ENCODE peak calls at places on chromosomes 12 and 14, in four cellular contexts. Y is Caco-2, H is stomach, U is HCT116. S is an unnamed sample.
A peak's percentile ranks its signal among the peaks of the same experiment; 100 is the strongest.

GRCh38 chr12:122837306-122838265 is 2.3 kb downstream of the HIP1R start:
- DNase-seq in Y (no peak), H (peak; percentile 76), U (no peak), S (no peak)

GRCh38 chr12:34363050-34363673 is 340.9 kb downstream of the ALG10 start:
- DNase-seq in Y (peak; percentile 76), H (no peak), U (no peak), S (no peak)

GRCh38 chr12:41795910-41796309 is 348.8 kb downstream of the GXYLT1 start:
- DNase-seq in Y (no peak), H (no peak), U (peak; percentile 4), S (no peak)

GRCh38 chr12:98856897-98857540 is 211.9 kb downstream of the APAF1 start:
- DNase-seq in Y (no peak), H (no peak), U (no peak), S (no peak)

GRCh38 chr14:93648440-93649168 is 139.7 kb downstream of the PRIMA1 start:
- DNase-seq in Y (peak; percentile 39), H (no peak), U (peak; percentile 34), S (peak; percentile 41)

GRCh38 chr12:92628476-92628875 is 74.3 kb upstream of the PLEKHG7 start:
- DNase-seq in Y (no peak), H (no peak), U (no peak), S (no peak)

GRCh38 chr14:75470238-75470797 is 42.5 kb downstream of the JDP2 start:
- DNase-seq in Y (peak; percentile 3), H (peak; percentile 17), U (no peak), S (no peak)

GRCh38 chr12:132711169-132711843 is 664 bp downstream of the PGAM5 start:
- DNase-seq in Y (no peak), H (peak; percentile 34), U (no peak), S (no peak)

GRCh38 chr14:35390577-35391387 is 13.8 kb downstream of the NFKBIA start:
- DNase-seq in Y (no peak), H (no peak), U (no peak), S (no peak)

GRCh38 chr12:45637706-45638105 is 91.8 kb upstream of the ARID2 start:
- DNase-seq in Y (no peak), H (no peak), U (no peak), S (no peak)

GRCh38 chr12:124921200-124922008 is 7.0 kb upstream of the UBC start:
- DNase-seq in Y (peak; percentile 67), H (peak; percentile 63), U (no peak), S (peak; percentile 86)

GRCh38 chr14:96098309-96098998 is 59.3 kb downstream of the C14orf132 start:
- DNase-seq in Y (peak; percentile 67), H (peak; percentile 56), U (peak; percentile 64), S (peak; percentile 20)

GRCh38 chr12:94047781-94048567 is 100.4 kb upstream of the PLXNC1 start:
- DNase-seq in Y (no peak), H (no peak), U (no peak), S (no peak)

GRCh38 chr14:64186231-64187129 is 107.7 kb downstream of the ESR2 start:
- DNase-seq in Y (no peak), H (peak; percentile 70), U (no peak), S (no peak)

GRCh38 chr14:99649219-99649618 is 4.3 kb downstream of the HHIPL1 start:
- DNase-seq in Y (no peak), H (no peak), U (no peak), S (no peak)

GRCh38 chr14:74278080-74278479 is 24.7 kb downstream of the ABCD4 start:
- DNase-seq in Y (no peak), H (no peak), U (no peak), S (no peak)

GRCh38 chr14:64729386-64730060 is 25.3 kb downstream of the PLEKHG3 start:
- DNase-seq in Y (no peak), H (no peak), U (no peak), S (peak; percentile 16)

GRCh38 chr14:70096866-70097265 is 91.9 kb downstream of the SLC8A3 start:
- DNase-seq in Y (no peak), H (no peak), U (no peak), S (no peak)

GRCh38 chr12:73445658-73446324 is 1091.8 kb upstream of the ATXN7L3B start:
- DNase-seq in Y (no peak), H (no peak), U (no peak), S (no peak)

GRCh38 chr14:56339855-56340701 is 221.9 kb downstream of the PELI2 start:
- DNase-seq in Y (peak; percentile 38), H (peak; percentile 66), U (peak; percentile 53), S (peak; percentile 80)

GRCh38 chr14:64658201-64658600 is 46.0 kb upstream of the PLEKHG3 start:
- DNase-seq in Y (no peak), H (no peak), U (no peak), S (no peak)

GRCh38 chr12:109592195-109592904 is 18.8 kb downstream of the MVK start:
- DNase-seq in Y (no peak), H (no peak), U (no peak), S (no peak)

GRCh38 chr12:104742551-104742961 is 215.5 kb downstream of the SLC41A2 start:
- DNase-seq in Y (no peak), H (peak; percentile 44), U (no peak), S (no peak)

GRCh38 chr12:27012239-27012981 is 1.8 kb downstream of the TM7SF3 start:
- DNase-seq in Y (no peak), H (no peak), U (no peak), S (no peak)

GRCh38 chr12:205026-205425 is 8.9 kb downstream of the SLC6A12 start:
- DNase-seq in Y (no peak), H (no peak), U (no peak), S (no peak)

GRCh38 chr14:66085662-66086061 is 400.5 kb upstream of the CCDC196 start:
- DNase-seq in Y (no peak), H (no peak), U (no peak), S (no peak)
- H3K4me3 ChIP-seq in Y (no peak overlapping the region), H (no peak overlapping the region), U (no peak overlapping the region), S (no peak overlapping the region)

DNA sequence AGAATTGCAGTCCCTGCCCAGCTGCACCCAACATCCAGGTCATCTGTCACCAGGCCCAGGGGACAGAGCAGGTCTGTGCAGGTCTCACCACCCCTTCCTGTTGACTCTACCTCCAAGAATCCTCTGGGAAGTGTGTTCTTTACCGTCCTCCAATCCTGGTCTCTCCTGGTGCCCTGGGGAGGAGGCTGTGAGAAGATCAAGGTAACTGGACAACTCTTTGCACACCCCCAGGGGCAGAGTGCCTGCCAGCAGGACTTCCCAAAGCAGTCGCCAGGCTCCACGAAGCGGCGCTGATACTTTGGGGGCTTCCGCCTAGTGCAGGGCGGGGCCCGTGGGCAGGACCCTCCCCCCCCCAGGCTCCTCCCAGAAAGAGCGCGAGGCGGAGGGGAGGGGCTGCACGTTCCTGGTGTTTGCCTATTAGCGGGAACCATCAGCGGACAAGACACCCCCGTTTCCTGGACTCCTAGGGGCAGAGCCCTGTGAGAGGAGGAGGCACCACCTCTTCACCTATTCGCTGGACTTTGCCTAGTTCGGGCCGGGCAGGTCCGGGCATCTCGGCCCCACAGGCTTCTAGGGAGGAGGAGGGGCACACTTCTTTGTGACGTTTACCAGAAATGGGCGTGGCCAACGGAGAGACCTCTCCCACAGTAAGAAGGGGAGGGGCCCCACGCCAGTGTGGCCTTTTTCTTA is 918.0 kb downstream of the AACS start:
- DNase-seq in Y (peak; percentile 89), H (peak; percentile 25), U (no peak), S (peak; percentile 51)
- H3K4me3 ChIP-seq in Y (peak overlapping the region; percentile 32), H (peak overlapping the region; percentile 30), U (no peak overlapping the region), S (peak overlapping the region; percentile 62)

DNA sequence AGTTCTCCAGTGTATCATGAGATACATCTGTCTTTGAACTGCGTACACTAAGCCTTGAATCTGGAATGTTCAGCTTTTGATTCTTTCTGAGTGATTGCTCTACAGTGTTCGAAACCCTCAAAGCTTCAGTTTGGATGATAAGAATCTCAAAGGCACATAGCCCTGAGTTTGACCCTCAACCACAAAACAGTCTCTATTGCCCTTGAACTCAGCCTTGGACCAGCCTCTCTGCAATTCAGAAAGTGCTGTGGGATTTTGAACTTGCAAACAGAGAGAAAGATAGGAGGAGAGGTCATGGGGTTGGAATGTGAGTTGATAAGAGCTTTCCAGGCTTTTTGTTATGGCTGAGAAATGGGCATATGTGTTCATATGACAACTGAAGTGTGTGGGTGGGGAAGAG is 100.3 kb downstream of the MYRFL start:
- DNase-seq in Y (no peak), H (no peak), U (no peak), S (no peak)
- H3K4me3 ChIP-seq in Y (no peak overlapping the region), H (no peak overlapping the region), U (no peak overlapping the region), S (no peak overlapping the region)

DNA sequence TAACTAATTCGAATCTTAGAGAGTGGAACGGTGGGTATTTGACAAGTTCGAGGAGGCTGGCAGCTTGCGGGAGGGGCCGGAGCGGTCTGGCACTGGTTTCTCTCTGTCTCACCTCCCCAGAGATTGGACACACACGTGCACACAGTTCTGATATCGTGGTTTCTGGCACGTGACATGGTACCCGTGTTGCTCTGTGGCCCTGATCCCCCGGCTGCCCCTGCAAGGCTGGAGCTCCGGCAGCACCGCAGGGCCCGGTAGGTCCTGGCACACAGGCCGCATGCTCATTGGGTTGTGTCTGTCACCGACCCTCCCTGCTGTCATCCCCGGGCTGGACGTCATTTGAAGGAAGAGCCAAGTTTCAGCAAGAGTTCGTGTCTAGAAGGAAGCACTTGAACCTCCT is 82.7 kb downstream of the PPP2R5C start:
- DNase-seq in Y (no peak), H (no peak), U (no peak), S (no peak)
- H3K4me3 ChIP-seq in Y (no peak overlapping the region), H (no peak overlapping the region), U (no peak overlapping the region), S (no peak overlapping the region)

DNA sequence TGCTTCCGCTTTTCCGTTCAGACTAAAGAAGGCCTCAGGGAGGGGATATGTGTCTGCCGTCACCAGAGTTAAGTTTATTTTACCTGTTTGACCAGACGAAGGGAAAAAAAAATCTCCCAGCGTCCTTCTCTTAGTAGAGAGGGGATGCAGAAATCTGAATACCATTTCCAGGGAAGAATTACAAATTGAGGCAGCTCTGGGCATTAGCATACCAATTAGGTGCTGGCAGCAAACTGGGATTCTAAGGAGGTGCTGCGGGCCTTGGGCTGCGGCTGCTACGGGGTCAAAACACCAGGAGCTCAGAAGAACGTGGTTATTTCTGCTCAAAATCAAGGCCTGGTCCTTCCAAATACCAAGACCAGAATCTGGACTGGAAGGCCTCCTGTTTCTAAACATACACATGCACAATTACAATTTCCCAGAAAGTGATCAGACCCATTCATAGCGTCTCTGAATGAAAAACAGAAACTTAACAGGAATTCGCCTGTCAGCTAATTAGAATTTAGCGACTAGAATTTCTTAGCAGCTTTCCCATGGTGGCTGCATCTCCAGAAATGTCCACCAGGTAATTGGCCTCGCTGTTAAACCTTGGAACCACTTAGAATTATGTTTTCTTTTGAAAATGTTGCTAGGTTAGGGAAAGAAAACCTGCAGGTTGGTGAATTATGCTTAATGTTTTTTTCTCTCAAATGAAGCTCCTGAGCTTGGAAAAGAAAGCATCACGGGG is 617.0 kb downstream of the VRK1 start:
- DNase-seq in Y (no peak), H (no peak), U (no peak), S (no peak)
- H3K4me3 ChIP-seq in Y (no peak overlapping the region), H (no peak overlapping the region), U (no peak overlapping the region), S (no peak overlapping the region)

GRCh38 chr14:76918751-76919421 is 92.7 kb downstream of the LRRC74A start:
- DNase-seq in Y (peak; percentile 75), H (peak; percentile 97), U (peak; percentile 73), S (no peak)
- H3K4me3 ChIP-seq in Y (no peak overlapping the region), H (no peak overlapping the region), U (peak overlapping the region; percentile 30), S (no peak overlapping the region)